ENCODE peak calls at places on chromosomes 2 and 18, in nine cellular contexts. R is T-cell; A is foreskin fibroblast; S is tibial nerve; H is GM04504; E is stromal cell of bone marrow; Q is activated CD8-positive, alpha-beta memory T cell treated with anti-CD3 and anti-CD28 coated beads, Interleukin-2, amount 10 ng/mL, durations not matched to agents 7 days and 5 days; D is effector CD8-positive, alpha-beta T cell; B is KBM-7. I is an unnamed sample.

GRCh38 chr2:204321910-204322765 is 223.1 kb upstream of the PARD3B start:
- DNase-seq in R (no peak), A (no peak), S (no peak), H (no peak), E (no peak), Q (no peak), D (no peak), B (no peak), I (no peak)

GRCh38 chr2:1869987-1870386 is 125.7 kb upstream of the PXDN start:
- DNase-seq in R (no peak), A (no peak), S (no peak), H (no peak), E (no peak), Q (no peak), D (no peak), B (no peak), I (no peak)

GRCh38 chr2:148253716-148254115 is 232.8 kb downstream of the MBD5 start:
- DNase-seq in R (no peak), A (no peak), S (no peak), H (no peak), E (no peak), Q (no peak), D (no peak), B (peak), I (no peak)

GRCh38 chr2:152062130-152063091 is 36.4 kb downstream of the CACNB4 start:
- DNase-seq in R (no peak), A (peak), S (peak), H (peak), E (peak), Q (no peak), D (no peak), B (no peak), I (no peak)

GRCh38 chr18:33577688-33578370 is at the start of gene ASXL3:
- DNase-seq in R (no peak), A (no peak), S (peak), H (no peak), E (no peak), Q (no peak), D (no peak), B (peak), I (peak)

GRCh38 chr2:152755029-152755428 is 36.6 kb downstream of the ARL6IP6 start:
- DNase-seq in R (no peak), A (no peak), S (no peak), H (no peak), E (no peak), Q (no peak), D (no peak), B (no peak), I (no peak)

GRCh38 chr2:43192039-43192438 is 34.4 kb downstream of the ZFP36L2 start:
- DNase-seq in R (no peak), A (no peak), S (no peak), H (no peak), E (no peak), Q (peak), D (no peak), B (peak), I (no peak)

GRCh38 chr2:239874636-239875356 is 150.3 kb downstream of the NDUFA10 start:
- DNase-seq in R (no peak), A (no peak), S (peak), H (no peak), E (no peak), Q (peak), D (no peak), B (no peak), I (no peak)

GRCh38 chr18:23133860-23134779 is 1.2 kb upstream of the CABLES1 start:
- DNase-seq in R (no peak), A (no peak), S (no peak), H (no peak), E (no peak), Q (no peak), D (no peak), B (peak), I (peak)

GRCh38 chr18:58895385-58895784 is 30.7 kb downstream of the ZNF532 start:
- DNase-seq in R (no peak), A (no peak), S (no peak), H (no peak), E (no peak), Q (no peak), D (no peak), B (no peak), I (no peak)

GRCh38 chr2:74066491-74067203 is 81.1 kb downstream of the BOLA3 start:
- DNase-seq in R (no peak), A (no peak), S (no peak), H (no peak), E (no peak), Q (no peak), D (no peak), B (no peak), I (no peak)

GRCh38 chr2:69340101-69340775 is 46.8 kb downstream of the GFPT1 start:
- DNase-seq in R (no peak), A (peak), S (no peak), H (peak), E (no peak), Q (no peak), D (no peak), B (no peak), I (no peak)

GRCh38 chr2:41061371-41061770 is 609.5 kb upstream of the SLC8A1 start:
- DNase-seq in R (no peak), A (peak), S (no peak), H (peak), E (no peak), Q (no peak), D (no peak), B (peak), I (no peak)

GRCh38 chr2:35447210-35447609 is 908.4 kb upstream of the CRIM1 start:
- DNase-seq in R (no peak), A (no peak), S (no peak), H (no peak), E (no peak), Q (no peak), D (no peak), B (peak), I (no peak)

GRCh38 chr2:38039111-38039510 is 36.8 kb downstream of the CYP1B1 start:
- DNase-seq in R (no peak), A (peak), S (no peak), H (no peak), E (no peak), Q (no peak), D (no peak), B (no peak), I (no peak)

GRCh38 chr2:73651586-73652230 is 9.5 kb upstream of the NAT8 start:
- DNase-seq in R (no peak), A (no peak), S (no peak), H (no peak), E (no peak), Q (no peak), D (no peak), B (no peak), I (no peak)

GRCh38 chr2:135803276-135803675 is 33.7 kb downstream of the LCT start:
- DNase-seq in R (no peak), A (no peak), S (no peak), H (no peak), E (no peak), Q (no peak), D (no peak), B (no peak), I (no peak)

GRCh38 chr2:163401481-163401880 is 334.3 kb downstream of the FIGN start:
- DNase-seq in R (no peak), A (no peak), S (peak), H (no peak), E (peak), Q (no peak), D (no peak), B (no peak), I (no peak)

GRCh38 chr18:65990944-65991708 is 240.3 kb downstream of the CDH7 start:
- DNase-seq in R (no peak), A (no peak), S (no peak), H (no peak), E (no peak), Q (no peak), D (no peak), B (no peak), I (no peak)

GRCh38 chr2:126494593-126494992 is 161.4 kb upstream of the GYPC start:
- DNase-seq in R (no peak), A (no peak), S (no peak), H (no peak), E (no peak), Q (no peak), D (no peak), B (no peak), I (no peak)

GRCh38 chr18:62702259-62702658 is 13.1 kb upstream of the PHLPP1 start:
- DNase-seq in R (no peak), A (no peak), S (no peak), H (no peak), E (no peak), Q (no peak), D (no peak), B (peak), I (no peak)

GRCh38 chr2:227576110-227576509 is 22.6 kb upstream of the SCYGR2 start:
- DNase-seq in R (no peak), A (no peak), S (no peak), H (no peak), E (no peak), Q (no peak), D (no peak), B (no peak), I (no peak)

GRCh38 chr2:11343626-11344341 is 652 bp downstream of the ROCK2 start:
- DNase-seq in R (peak), A (peak), S (peak), H (no peak), E (no peak), Q (peak), D (no peak), B (peak), I (peak)

GRCh38 chr18:8800445-8800844 is 95.1 kb downstream of the MTCL1 start:
- DNase-seq in R (no peak), A (peak), S (no peak), H (peak), E (peak), Q (no peak), D (no peak), B (no peak), I (no peak)

GRCh38 chr2:8520791-8521344 is 161.0 kb upstream of the ID2 start:
- DNase-seq in R (no peak), A (no peak), S (no peak), H (no peak), E (no peak), Q (no peak), D (no peak), B (no peak), I (no peak)

GRCh38 chr18:3468066-3468705 is 18.2 kb downstream of the TGIF1 start:
- DNase-seq in R (no peak), A (no peak), S (no peak), H (no peak), E (no peak), Q (no peak), D (no peak), B (no peak), I (no peak)

GRCh38 chr2:196849895-196850294 is 40.7 kb upstream of the C2orf66 start:
- DNase-seq in R (no peak), A (peak), S (no peak), H (peak), E (peak), Q (no peak), D (no peak), B (peak), I (no peak)